ENCODE peak calls at places on chromosomes 3 and 15, in six cellular contexts. Y is A549, H is GM12878, U is K562, L is IMR-90, K is HepG2. V is an unnamed sample.

GRCh38 chr15:34709866-34710265 is 44.9 kb downstream of the GJD2 start:
- DNase-seq in Y (peak), H (no peak), U (no peak), L (peak), K (no peak), V (no peak)

GRCh38 chr3:159499031-159499793 is 489.4 kb upstream of the IL12A start:
- DNase-seq in Y (no peak), H (no peak), U (no peak), L (peak), K (no peak), V (no peak)

GRCh38 chr3:124772081-124772831 is 42.0 kb downstream of the UMPS start:
- DNase-seq in Y (peak), H (no peak), U (peak), L (peak), K (no peak), V (no peak)

GRCh38 chr15:43168192-43169107 is 16.8 kb upstream of the CCNDBP1 start:
- DNase-seq in Y (no peak), H (no peak), U (peak), L (peak), K (no peak), V (no peak)

GRCh38 chr3:177333535-177334495 is 136.5 kb upstream of the TBL1XR1 start:
- DNase-seq in Y (no peak), H (no peak), U (no peak), L (no peak), K (no peak), V (no peak)

GRCh38 chr3:42490243-42490642 is 12.2 kb upstream of the VIPR1 start:
- DNase-seq in Y (peak), H (peak), U (no peak), L (no peak), K (no peak), V (no peak)

GRCh38 chr3:106337116-106337515 is 468.3 kb upstream of the CBLB start:
- DNase-seq in Y (no peak), H (no peak), U (no peak), L (peak), K (no peak), V (no peak)

GRCh38 chr3:55487376-55488241 is 503 bp upstream of the WNT5A start:
- DNase-seq in Y (peak), H (no peak), U (no peak), L (peak), K (no peak), V (peak)

GRCh38 chr3:52204337-52205073 is 6.5 kb downstream of the ALAS1 start:
- DNase-seq in Y (no peak), H (no peak), U (no peak), L (peak), K (peak), V (no peak)

GRCh38 chr3:72903004-72903403 is 15.2 kb downstream of the GXYLT2 start:
- DNase-seq in Y (peak), H (no peak), U (no peak), L (peak), K (peak), V (no peak)

GRCh38 chr3:108393128-108393900 is 97.0 kb downstream of the HHLA2 start:
- DNase-seq in Y (no peak), H (no peak), U (no peak), L (no peak), K (no peak), V (no peak)

GRCh38 chr3:138817685-138818084 is 17.0 kb downstream of the PIK3CB start:
- DNase-seq in Y (no peak), H (no peak), U (no peak), L (no peak), K (no peak), V (no peak)

GRCh38 chr3:108334698-108335097 is 38.4 kb downstream of the HHLA2 start:
- DNase-seq in Y (no peak), H (no peak), U (no peak), L (peak), K (no peak), V (no peak)

GRCh38 chr15:47352217-47352616 is 365.1 kb upstream of the SEMA6D start:
- DNase-seq in Y (no peak), H (no peak), U (no peak), L (no peak), K (no peak), V (no peak)

GRCh38 chr3:13822042-13822441 is 57.8 kb downstream of the WNT7A start:
- DNase-seq in Y (no peak), H (no peak), U (no peak), L (no peak), K (no peak), V (no peak)

GRCh38 chr3:13072239-13073041 is 789 bp downstream of the IQSEC1 start:
- DNase-seq in Y (no peak), H (peak), U (no peak), L (peak), K (no peak), V (peak)

GRCh38 chr3:116640119-116640518 is 69.5 kb upstream of the TUSC7 start:
- DNase-seq in Y (no peak), H (no peak), U (no peak), L (no peak), K (no peak), V (no peak)

GRCh38 chr3:22297436-22297835 is 546.4 kb upstream of the ZNF385D start:
- DNase-seq in Y (no peak), H (no peak), U (no peak), L (no peak), K (no peak), V (no peak)

GRCh38 chr3:16048435-16049318 is 125.8 kb upstream of the GALNT15 start:
- DNase-seq in Y (peak), H (peak), U (peak), L (peak), K (peak), V (peak)

GRCh38 chr3:16118396-16118795 is 56.1 kb upstream of the GALNT15 start:
- DNase-seq in Y (no peak), H (no peak), U (no peak), L (no peak), K (no peak), V (no peak)

GRCh38 chr3:185157347-185157746 is 4.5 kb upstream of the C3orf70 start:
- DNase-seq in Y (no peak), H (no peak), U (no peak), L (no peak), K (no peak), V (no peak)

GRCh38 chr15:48058371-48058770 is 62.4 kb upstream of the SLC24A5 start:
- DNase-seq in Y (no peak), H (no peak), U (no peak), L (no peak), K (no peak), V (no peak)

GRCh38 chr3:119662604-119663377 is 2.4 kb upstream of the POPDC2 start:
- DNase-seq in Y (no peak), H (no peak), U (no peak), L (peak), K (no peak), V (no peak)

GRCh38 chr3:152338159-152338720 is 69.5 kb downstream of the MBNL1 start:
- DNase-seq in Y (no peak), H (no peak), U (no peak), L (no peak), K (no peak), V (no peak)

GRCh38 chr15:83917432-83917831 is 263.5 kb downstream of the ADAMTSL3 start:
- DNase-seq in Y (no peak), H (no peak), U (no peak), L (no peak), K (no peak), V (no peak)

GRCh38 chr3:67123914-67124313 is 125.8 kb downstream of the KBTBD8 start:
- DNase-seq in Y (no peak), H (no peak), U (no peak), L (no peak), K (no peak), V (no peak)

GRCh38 chr3:134630506-134630905 is 20.3 kb downstream of the KY start:
- DNase-seq in Y (no peak), H (no peak), U (peak), L (peak), K (no peak), V (no peak)

GRCh38 chr3:147305533-147306241 is 100.7 kb downstream of the ZIC4 start:
- DNase-seq in Y (no peak), H (no peak), U (no peak), L (peak), K (no peak), V (no peak)

GRCh38 chr3:64355473-64355872 is 130.2 kb upstream of the PRICKLE2 start:
- DNase-seq in Y (peak), H (no peak), U (no peak), L (peak), K (no peak), V (no peak)

GRCh38 chr3:186362409-186362757 is 349 bp upstream of the DGKG start:
- DNase-seq in Y (no peak), H (no peak), U (no peak), L (no peak), K (peak), V (no peak)

GRCh38 chr3:186361612-186362408 is at the start of gene DGKG:
- DNase-seq in Y (peak), H (no peak), U (no peak), L (no peak), K (no peak), V (peak)

GRCh38 chr3:186360779-186361178 is 1.3 kb downstream of the DGKG start:
- DNase-seq in Y (no peak), H (no peak), U (no peak), L (no peak), K (no peak), V (peak)

GRCh38 chr3:186362988-186363387 is 954 bp upstream of the DGKG start:
- DNase-seq in Y (no peak), H (no peak), U (no peak), L (no peak), K (no peak), V (no peak)

DNA sequence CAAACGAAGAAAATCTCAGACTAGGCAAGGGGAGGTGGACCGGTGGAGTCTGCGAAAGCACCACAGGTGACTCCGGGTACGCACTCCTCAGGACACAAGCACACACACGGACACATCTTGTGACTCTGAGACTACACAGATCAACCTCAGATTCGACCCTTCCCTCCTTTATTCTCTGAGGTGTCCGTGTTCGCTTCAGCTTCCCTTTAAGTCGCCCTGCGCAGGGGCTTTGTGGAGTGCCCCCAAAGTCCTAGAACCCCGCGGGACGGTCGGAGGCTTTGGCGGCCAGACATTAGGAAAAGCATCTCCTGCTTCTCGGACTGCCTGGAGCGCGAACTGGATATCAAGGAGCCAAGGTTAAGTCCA is 805 bp downstream of the DGKG start:
- DNase-seq in Y (no peak), H (no peak), U (no peak), L (no peak), K (no peak), V (no peak)
- TF ChIP-seq USF2 in Y (no peak), H (no peak), U (no peak), L (no peak), K (no peak), V (no peak)

GRCh38 chr3:50616003-50616769 is 765 bp upstream of the MAPKAPK3 start:
- DNase-seq in Y (peak), H (no peak), U (peak), L (peak), K (peak), V (peak)

GRCh38 chr3:50615190-50615589 is 1.8 kb upstream of the MAPKAPK3 start:
- DNase-seq in Y (no peak), H (no peak), U (no peak), L (no peak), K (no peak), V (no peak)

GRCh38 chr3:50617096-50617791 is at the start of gene MAPKAPK3:
- DNase-seq in Y (no peak), H (no peak), U (peak), L (no peak), K (peak), V (no peak)

GRCh38 chr3:50617911-50618481 is 1.0 kb downstream of the MAPKAPK3 start:
- DNase-seq in Y (no peak), H (no peak), U (no peak), L (no peak), K (no peak), V (no peak)

DNA sequence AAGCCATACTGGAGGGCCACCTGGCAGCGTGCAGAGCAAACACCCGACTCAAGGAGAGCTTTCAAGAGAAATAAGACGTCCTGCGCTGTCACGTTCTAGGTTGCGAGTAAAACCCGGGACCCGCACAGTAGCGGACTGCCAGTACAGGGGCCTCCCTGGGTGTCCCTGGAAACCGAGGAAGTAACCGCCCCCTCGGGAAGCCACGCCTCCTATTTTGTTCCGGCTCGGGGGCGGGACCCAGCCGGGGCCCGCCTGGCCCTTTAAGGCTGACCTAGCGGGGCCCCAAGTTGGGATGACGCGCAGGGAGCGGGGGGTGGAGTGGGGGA is 218 bp upstream of the MAPKAPK3 start:
- DNase-seq in Y (peak), H (peak), U (peak), L (peak), K (peak), V (peak)
- TF ChIP-seq USF2 in Y (no peak), H (no peak), U (no peak), L (peak), K (no peak), V (no peak)

GRCh38 chr15:74727727-74728126 is 2.4 kb upstream of the CYP1A1 start:
- DNase-seq in Y (no peak), H (no peak), U (no peak), L (no peak), K (no peak), V (no peak)
- TF ChIP-seq USF2 in Y (no peak), H (no peak), U (no peak), L (no peak), K (no peak), V (no peak)

GRCh38 chr3:142586803-142587406 is 8.4 kb upstream of the ATR start:
- DNase-seq in Y (peak), H (no peak), U (peak), L (peak), K (peak), V (no peak)
- TF ChIP-seq USF2 in Y (no peak), H (no peak), U (no peak), L (no peak), K (no peak), V (no peak)

GRCh38 chr15:31598620-31599019 is 272.0 kb downstream of the KLF13 start:
- DNase-seq in Y (no peak), H (no peak), U (peak), L (peak), K (peak), V (peak)
- TF ChIP-seq USF2 in Y (no peak), H (no peak), U (no peak), L (no peak), K (no peak), V (no peak)

DNA sequence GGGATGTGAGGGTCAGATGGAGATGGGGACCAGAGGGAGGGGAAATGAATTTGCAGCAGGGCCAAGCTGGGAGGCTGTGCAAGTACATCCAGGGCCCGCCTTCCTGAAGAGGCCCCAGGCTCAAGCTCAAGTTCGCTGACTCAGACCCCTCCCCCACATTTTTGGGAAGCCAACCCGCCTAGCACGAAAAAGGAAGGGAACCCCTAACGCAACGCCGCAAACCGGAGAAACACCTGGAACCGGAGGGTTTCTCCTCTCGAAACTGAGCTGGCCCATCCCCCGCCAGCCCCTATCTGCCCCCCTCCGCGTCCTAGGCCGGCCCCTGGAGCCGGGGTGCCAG is 624 bp downstream of the AP3B2 start:
- DNase-seq in Y (no peak), H (no peak), U (peak), L (no peak), K (no peak), V (peak)
- TF ChIP-seq USF2 in Y (no peak), H (no peak), U (no peak), L (no peak), K (no peak), V (no peak)

GRCh38 chr15:71823801-71824200 is 13.4 kb downstream of the NR2E3 start:
- DNase-seq in Y (no peak), H (no peak), U (no peak), L (no peak), K (no peak), V (no peak)
- TF ChIP-seq USF2 in Y (no peak), H (no peak), U (no peak), L (no peak), K (no peak), V (no peak)

DNA sequence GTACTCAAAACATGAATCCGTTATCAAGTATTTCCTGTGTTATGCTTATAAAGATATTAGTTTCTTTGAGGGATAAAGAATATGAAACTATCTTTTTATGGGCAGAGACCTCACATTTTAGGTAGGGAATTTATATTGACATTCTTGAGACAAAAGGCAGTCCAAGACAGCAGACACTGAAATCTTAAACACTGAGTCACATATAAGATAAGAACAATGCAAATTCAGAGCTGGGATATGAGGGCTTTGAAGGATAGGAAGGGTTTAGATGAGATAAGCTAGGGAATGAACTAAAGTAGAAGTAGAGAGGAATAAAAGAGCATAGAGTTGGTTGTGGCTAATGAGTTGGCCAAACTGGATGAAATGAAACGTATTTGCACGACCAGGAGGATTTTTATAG is 58.4 kb downstream of the ASTE1 start:
- DNase-seq in Y (no peak), H (no peak), U (no peak), L (peak), K (no peak), V (no peak)
- TF ChIP-seq USF2 in Y (no peak), H (no peak), U (no peak), L (no peak), K (no peak), V (no peak)

DNA sequence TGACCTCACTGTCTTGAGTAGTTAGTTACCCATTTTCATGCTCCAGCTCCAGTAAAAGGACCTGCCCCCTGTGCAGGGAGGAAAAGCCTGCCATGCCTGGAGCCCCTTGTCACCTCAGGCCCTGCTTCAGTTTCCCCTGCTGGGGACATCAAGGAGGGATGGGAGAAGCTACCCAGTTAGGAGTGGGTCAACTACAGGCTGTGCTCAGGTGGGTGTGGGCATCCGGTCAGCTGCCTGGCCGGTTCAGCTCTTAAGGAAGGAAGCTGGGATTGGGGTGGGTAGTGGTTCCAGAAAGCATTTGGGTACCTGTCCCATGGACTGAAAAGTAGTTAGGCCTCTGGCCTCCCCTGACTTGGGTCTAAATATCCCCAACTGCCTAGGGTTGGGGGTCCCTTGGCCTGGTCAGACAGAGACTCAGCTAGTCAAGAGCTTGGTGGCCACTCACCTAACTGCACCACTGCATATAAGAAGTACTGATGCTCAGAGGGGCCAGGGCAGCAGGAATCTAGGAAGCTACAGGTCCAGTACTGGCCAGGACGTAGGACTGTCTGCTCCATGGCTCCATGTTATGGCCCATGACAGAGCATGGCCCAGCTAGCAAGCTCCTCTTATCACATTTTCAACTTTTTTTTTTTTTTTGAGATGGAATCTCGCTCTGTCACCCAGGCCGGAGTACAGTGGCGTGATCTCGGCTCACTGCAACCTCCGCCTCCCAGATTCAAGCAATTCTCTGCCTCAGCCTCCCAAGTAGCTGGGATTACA is 549 bp downstream of the LSMEM2 start:
- DNase-seq in Y (no peak), H (no peak), U (no peak), L (no peak), K (no peak), V (no peak)
- TF ChIP-seq USF2 in Y (no peak), H (no peak), U (no peak), L (no peak), K (no peak), V (no peak)